ENCODE peak calls at places on chromosomes 1 and 21, in eight cellular contexts. H is body of pancreas; K is stimulated activated CD4-positive, alpha-beta T cell treated with anti-CD3 and anti-CD28 coated beads, Interleukin-4, amount 100 ng/mL, for 1 hour; S is heart left ventricle; B is posterior cingulate gyrus; Q is AG09309; Z is IMR-90; N is pancreas. P is an unnamed sample.

GRCh38 chr1:210385228-210385627 is 56.5 kb downstream of the HHAT start:
- DNase-seq in H (no peak), K (no peak), S (no peak), B (no peak), Q (no peak), Z (no peak), N (no peak), P (no peak)

GRCh38 chr1:223846668-223847007 is 891 bp upstream of the TP53BP2 start:
- DNase-seq in H (peak; percentile 36), K (no peak), S (peak; percentile 33), B (peak; percentile 48), Q (no peak), Z (no peak), N (peak; percentile 46), P (no peak)

GRCh38 chr1:94384485-94385353 is 33.5 kb upstream of the ABCD3 start:
- DNase-seq in H (peak; percentile 25), K (no peak), S (no peak), B (no peak), Q (no peak), Z (no peak), N (peak; percentile 44), P (no peak)

GRCh38 chr1:115669002-115669673 is 27.4 kb downstream of the VANGL1 start:
- DNase-seq in H (no peak), K (no peak), S (no peak), B (no peak), Q (no peak), Z (peak; percentile 91), N (no peak), P (no peak)

GRCh38 chr1:9459784-9460407 is 79.4 kb upstream of the SLC25A33 start:
- DNase-seq in H (no peak), K (no peak), S (no peak), B (no peak), Q (no peak), Z (no peak), N (no peak), P (no peak)

GRCh38 chr21:42746593-42747266 is 93.3 kb downstream of the PDE9A start:
- DNase-seq in H (no peak), K (peak; percentile 27), S (peak; percentile 43), B (no peak), Q (no peak), Z (no peak), N (peak; percentile 41), P (no peak)

GRCh38 chr1:15526021-15526489 is 593 bp upstream of the DNAJC16 start:
- DNase-seq in H (no peak), K (no peak), S (no peak), B (no peak), Q (no peak), Z (no peak), N (peak; percentile 55), P (no peak)

GRCh38 chr1:10980841-10981727 is 31.4 kb upstream of the TARDBP start:
- DNase-seq in H (peak; percentile 23), K (no peak), S (no peak), B (peak; percentile 82), Q (peak; percentile 52), Z (no peak), N (no peak), P (no peak)

GRCh38 chr1:212977781-212978645 is 27.7 kb downstream of the VASH2 start:
- DNase-seq in H (no peak), K (no peak), S (no peak), B (no peak), Q (no peak), Z (peak; percentile 19), N (no peak), P (no peak)

GRCh38 chr1:35857830-35858229 is 25.2 kb upstream of the AGO1 start:
- DNase-seq in H (no peak), K (no peak), S (no peak), B (peak; percentile 12), Q (no peak), Z (peak; percentile 21), N (no peak), P (peak; percentile 7)

GRCh38 chr1:176897350-176898236 is 266.9 kb downstream of the ASTN1 start:
- DNase-seq in H (peak; percentile 66), K (peak; percentile 23), S (peak; percentile 40), B (peak; percentile 79), Q (peak; percentile 17), Z (peak; percentile 61), N (peak; percentile 42), P (peak; percentile 34)

GRCh38 chr1:219751870-219752269 is 139.0 kb upstream of the ZC3H11B start:
- DNase-seq in H (no peak), K (no peak), S (no peak), B (no peak), Q (no peak), Z (no peak), N (no peak), P (no peak)

GRCh38 chr1:99171126-99171813 is 93.0 kb upstream of the PLPPR4 start:
- DNase-seq in H (peak; percentile 23), K (no peak), S (no peak), B (no peak), Q (no peak), Z (no peak), N (no peak), P (no peak)

GRCh38 chr21:42398414-42399030 is 2.7 kb upstream of the TMPRSS3 start:
- DNase-seq in H (no peak), K (no peak), S (no peak), B (no peak), Q (no peak), Z (no peak), N (no peak), P (no peak)

GRCh38 chr21:46049890-46050650 is 47.8 kb upstream of the COL6A2 start:
- DNase-seq in H (no peak), K (no peak), S (no peak), B (no peak), Q (no peak), Z (no peak), N (no peak), P (no peak)

GRCh38 chr1:92599184-92599583 is 112.5 kb upstream of the GFI1 start:
- DNase-seq in H (no peak), K (no peak), S (no peak), B (no peak), Q (peak; percentile 23), Z (peak; percentile 51), N (no peak), P (no peak)

GRCh38 chr1:115954684-115955083 is 21.6 kb upstream of the SLC22A15 start:
- DNase-seq in H (no peak), K (no peak), S (no peak), B (no peak), Q (no peak), Z (no peak), N (no peak), P (no peak)

GRCh38 chr1:110455151-110455550 is 4.2 kb downstream of the PROK1 start:
- DNase-seq in H (no peak), K (no peak), S (no peak), B (no peak), Q (no peak), Z (no peak), N (no peak), P (no peak)

P was measured in B cell.